ENCODE peak calls at places on chromosome 4, in ten cellular contexts. P is Peyer's patch, A is ascending aorta, Q is uterus, K is psoas muscle, V is H1, G is GM23338, D is sigmoid colon, M is spleen, N is gastrocnemius medialis. H is an unnamed sample.
A peak's percentile ranks its signal among the peaks of the same experiment; 100 is the strongest.

GRCh38 chr4:47835489-47835888 is 2.4 kb downstream of the CORIN start:
- DNase-seq in P (no peak), D (no peak), N (no peak), M (no peak), A (no peak), V (no peak), Q (no peak), G (peak; percentile 51), K (no peak), H (no peak)

GRCh38 chr4:84648863-84649647 is 66.1 kb downstream of the CDS1 start:
- DNase-seq in A (no peak), D (no peak), N (no peak), K (no peak), Q (no peak), P (no peak), M (no peak), V (no peak), G (no peak), H (peak; percentile 58)

GRCh38 chr4:141020801-141021261 is 112.4 kb downstream of the RNF150 start:
- DNase-seq in G (no peak), D (no peak), P (no peak), N (no peak), Q (no peak), A (no peak), V (no peak), M (no peak), K (no peak), H (no peak)

GRCh38 chr4:23169598-23170311 is 477.0 kb downstream of the GBA3 start:
- DNase-seq in M (no peak), Q (no peak), G (no peak), V (no peak), A (no peak), D (no peak), N (no peak), K (no peak), P (no peak), H (no peak)

GRCh38 chr4:82833696-82834313 is 35.2 kb upstream of the SCD5 start:
- DNase-seq in N (peak; percentile 53), A (no peak), V (no peak), G (no peak), D (no peak), Q (no peak), M (no peak), K (no peak), P (peak; percentile 54), H (no peak)

GRCh38 chr4:120026853-120027252 is 39.8 kb downstream of the MAD2L1 start:
- DNase-seq in A (no peak), P (no peak), M (no peak), V (no peak), N (no peak), K (no peak), Q (no peak), G (no peak), D (no peak), H (no peak)

GRCh38 chr4:186192068-186192751 is 843 bp downstream of the CYP4V2 start:
- DNase-seq in P (peak; percentile 73), G (peak; percentile 73), M (no peak), Q (peak; percentile 36), D (peak; percentile 81), A (no peak), V (peak; percentile 72), K (peak; percentile 54), N (peak; percentile 16), H (no peak)

GRCh38 chr4:102730968-102731533 is 29.7 kb downstream of the MANBA start:
- DNase-seq in N (no peak), A (no peak), Q (no peak), K (no peak), G (peak; percentile 70), M (no peak), V (no peak), P (no peak), D (no peak), H (no peak)

GRCh38 chr4:95141376-95141775 is 383.6 kb downstream of the BMPR1B start:
- DNase-seq in M (no peak), A (no peak), Q (no peak), G (no peak), K (no peak), D (no peak), P (no peak), V (no peak), N (no peak), H (no peak)

GRCh38 chr4:24266951-24267577 is 317.3 kb downstream of the DHX15 start:
- DNase-seq in G (peak; percentile 21), Q (no peak), V (no peak), A (no peak), D (no peak), K (no peak), P (no peak), M (no peak), N (no peak), H (no peak)

GRCh38 chr4:36712013-36712412 is 430.6 kb downstream of the DTHD1 start:
- DNase-seq in V (no peak), A (no peak), K (no peak), Q (no peak), D (no peak), P (no peak), G (no peak), M (no peak), N (no peak), H (no peak)

GRCh38 chr4:1218892-1219552 is 29.9 kb downstream of the CTBP1 start:
- DNase-seq in M (no peak), Q (no peak), N (no peak), V (no peak), P (peak; percentile 74), G (no peak), D (no peak), A (no peak), K (no peak), H (no peak)

GRCh38 chr4:113358784-113359183 is 309.3 kb downstream of the ANK2 start:
- DNase-seq in M (no peak), D (no peak), G (peak; percentile 20), P (no peak), K (no peak), V (no peak), N (no peak), A (no peak), Q (no peak), H (no peak)

DNA sequence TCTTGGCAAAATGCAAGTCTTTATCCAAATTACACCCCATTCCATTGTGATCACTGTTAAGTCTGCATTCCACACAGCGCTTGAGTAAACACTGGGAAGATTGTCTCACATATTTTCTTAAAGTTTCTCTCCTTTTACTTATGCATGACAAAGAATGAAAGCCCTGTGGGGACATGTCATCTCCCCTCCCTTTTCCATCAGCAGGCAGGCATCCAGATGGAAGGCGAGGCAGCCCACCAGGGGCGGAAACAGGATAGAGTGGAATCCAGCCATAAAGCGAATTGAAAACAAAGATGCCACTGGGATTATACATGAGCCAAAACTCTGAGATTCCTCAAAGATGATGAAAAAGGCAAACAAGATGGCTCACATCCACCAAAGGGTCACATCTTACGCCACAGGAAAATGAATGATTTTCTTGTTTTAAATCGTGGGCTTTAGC is 78.2 kb downstream of the AFAP1 start:
- DNase-seq in G (peak; percentile 81), D (peak; percentile 27), Q (no peak), A (no peak), V (no peak), K (no peak), M (no peak), P (no peak), N (no peak), H (no peak)
- TF ChIP-seq CTCF in G (no peak), D (no peak), Q (no peak), A (no peak), V (no peak), K (no peak), M (no peak), P (no peak), N (no peak), H (no peak)

GRCh38 chr4:6252051-6252450 is 17.6 kb upstream of the WFS1 start:
- DNase-seq in K (peak; percentile 38), Q (no peak), V (no peak), N (no peak), M (peak; percentile 66), A (no peak), P (no peak), D (no peak), G (no peak), H (no peak)

GRCh38 chr4:6250984-6251295 is 18.7 kb upstream of the WFS1 start:
- DNase-seq in G (no peak), P (no peak), N (no peak), K (no peak), D (no peak), V (no peak), Q (no peak), M (no peak), A (no peak), H (no peak)

GRCh38 chr4:6250235-6250983 is 19.2 kb upstream of the WFS1 start:
- DNase-seq in Q (no peak), N (no peak), M (peak; percentile 51), K (no peak), A (no peak), G (peak; percentile 90), V (peak; percentile 62), P (no peak), D (no peak), H (no peak)

GRCh38 chr4:6253111-6253510 is 16.5 kb upstream of the WFS1 start:
- DNase-seq in K (no peak), D (no peak), Q (no peak), V (no peak), P (no peak), M (peak; percentile 58), A (no peak), G (no peak), N (no peak), H (no peak)

GRCh38 chr4:6251365-6251764 is 18.3 kb upstream of the WFS1 start:
- DNase-seq in M (peak; percentile 69), P (no peak), Q (no peak), K (peak; percentile 41), N (no peak), G (no peak), D (no peak), V (no peak), A (no peak), H (no peak)
- H3K4me1 ChIP-seq in M (no peaks in the 10 kb centered on the region), P (no peaks in the 10 kb centered on the region), Q (no peaks in the 10 kb centered on the region), K (no peaks in the 10 kb centered on the region), N (no peaks in the 10 kb centered on the region), G (peaks cover 6% of the 10 kb centered on the region), D (no peaks in the 10 kb centered on the region), V (no peaks in the 10 kb centered on the region), A (no peaks in the 10 kb centered on the region), H (no peaks in the 10 kb centered on the region)

GRCh38 chr4:2535386-2536192 is 858 bp upstream of the FAM193A start:
- DNase-seq in P (peak; percentile 69), N (peak; percentile 52), D (peak; percentile 80), A (no peak), V (peak; percentile 80), G (peak; percentile 75), M (peak; percentile 93), Q (no peak), K (peak; percentile 66), H (peak; percentile 80)
- TF ChIP-seq CTCF in P (no peak), N (no peak), D (no peak), A (no peak), V (peak; percentile 2), G (peak; percentile 47), M (no peak), Q (peak; percentile 13), K (no peak), H (peak; percentile 13)

GRCh38 chr4:98521486-98521885 is 136.9 kb downstream of the TSPAN5 start:
- DNase-seq in G (no peak), A (no peak), D (no peak), M (no peak), P (no peak), N (no peak), Q (no peak), V (no peak), K (no peak), H (no peak)
- H3K4me1 ChIP-seq in G (peaks cover 15% of the 10 kb centered on the region), A (no peaks in the 10 kb centered on the region), D (peaks cover 60% of the 10 kb centered on the region), M (no peaks in the 10 kb centered on the region), P (no peaks in the 10 kb centered on the region), N (no peaks in the 10 kb centered on the region), Q (peaks cover 5% of the 10 kb centered on the region), V (peaks cover 4% of the 10 kb centered on the region), K (no peaks in the 10 kb centered on the region), H (no peaks in the 10 kb centered on the region)

H was measured in upper lobe of right lung.